ENCODE peak calls at places on chromosomes 6 and 20, in eight cellular contexts. One of them, this sample, is unnamed.

GRCh38 chr20:23096986-23097520 is 10.9 kb upstream of the CD93 start:
- DNase-seq in cardiac muscle cell: no peak
- DNase-seq in tibial nerve: no peak
- DNase-seq in IMR-90: no peak
- DNase-seq in adrenal gland: no peak
- DNase-seq in keratinocyte: peak; percentile 42
- DNase-seq in lung: no peak
- DNase-seq in CD8-positive, alpha-beta T cell: no peak
- DNase-seq in this sample: no peak

GRCh38 chr6:138543648-138544047 is 44.4 kb upstream of the NHSL1 start:
- DNase-seq in cardiac muscle cell: no peak
- DNase-seq in tibial nerve: no peak
- DNase-seq in IMR-90: no peak
- DNase-seq in adrenal gland: no peak
- DNase-seq in keratinocyte: no peak
- DNase-seq in lung: no peak
- DNase-seq in CD8-positive, alpha-beta T cell: no peak
- DNase-seq in this sample: no peak

GRCh38 chr20:44785768-44786167 is 24.6 kb downstream of the RIMS4 start:
- DNase-seq in cardiac muscle cell: peak; percentile 13
- DNase-seq in tibial nerve: no peak
- DNase-seq in IMR-90: no peak
- DNase-seq in adrenal gland: no peak
- DNase-seq in keratinocyte: no peak
- DNase-seq in lung: no peak
- DNase-seq in CD8-positive, alpha-beta T cell: no peak
- DNase-seq in this sample: peak; percentile 78

GRCh38 chr6:97923249-97923648 is 640.2 kb upstream of the MMS22L start:
- DNase-seq in cardiac muscle cell: no peak
- DNase-seq in tibial nerve: no peak
- DNase-seq in IMR-90: no peak
- DNase-seq in adrenal gland: no peak
- DNase-seq in keratinocyte: no peak
- DNase-seq in lung: no peak
- DNase-seq in CD8-positive, alpha-beta T cell: no peak
- DNase-seq in this sample: no peak

GRCh38 chr20:16654858-16655257 is 75.0 kb upstream of the SNRPB2 start:
- DNase-seq in cardiac muscle cell: no peak
- DNase-seq in tibial nerve: no peak
- DNase-seq in IMR-90: no peak
- DNase-seq in adrenal gland: no peak
- DNase-seq in keratinocyte: no peak
- DNase-seq in lung: no peak
- DNase-seq in CD8-positive, alpha-beta T cell: no peak
- DNase-seq in this sample: no peak

GRCh38 chr6:100257661-100258395 is 206.9 kb downstream of the SIM1 start:
- DNase-seq in cardiac muscle cell: peak; percentile 81
- DNase-seq in tibial nerve: no peak
- DNase-seq in IMR-90: peak; percentile 68
- DNase-seq in adrenal gland: no peak
- DNase-seq in keratinocyte: no peak
- DNase-seq in lung: no peak
- DNase-seq in CD8-positive, alpha-beta T cell: no peak
- DNase-seq in this sample: no peak

GRCh38 chr20:45037050-45037449 is 63.9 kb downstream of the KCNS1 start:
- DNase-seq in cardiac muscle cell: peak; percentile 77
- DNase-seq in tibial nerve: peak; percentile 71
- DNase-seq in IMR-90: peak; percentile 63
- DNase-seq in adrenal gland: peak; percentile 74
- DNase-seq in keratinocyte: peak; percentile 42
- DNase-seq in lung: no peak
- DNase-seq in CD8-positive, alpha-beta T cell: no peak
- DNase-seq in this sample: no peak

GRCh38 chr6:15309611-15310283 is 63.9 kb downstream of the JARID2 start:
- DNase-seq in cardiac muscle cell: no peak
- DNase-seq in tibial nerve: no peak
- DNase-seq in IMR-90: no peak
- DNase-seq in adrenal gland: no peak
- DNase-seq in keratinocyte: no peak
- DNase-seq in lung: no peak
- DNase-seq in CD8-positive, alpha-beta T cell: no peak
- DNase-seq in this sample: peak; percentile 51

GRCh38 chr20:34316191-34316814 is 13.1 kb upstream of the AHCY start:
- DNase-seq in cardiac muscle cell: peak; percentile 27
- DNase-seq in tibial nerve: no peak
- DNase-seq in IMR-90: peak; percentile 33
- DNase-seq in adrenal gland: no peak
- DNase-seq in keratinocyte: peak; percentile 66
- DNase-seq in lung: no peak
- DNase-seq in CD8-positive, alpha-beta T cell: no peak
- DNase-seq in this sample: no peak

GRCh38 chr6:160379464-160379863 is 31.3 kb downstream of the SLC22A3 start:
- DNase-seq in cardiac muscle cell: peak; percentile 72
- DNase-seq in tibial nerve: no peak
- DNase-seq in IMR-90: peak; percentile 1
- DNase-seq in adrenal gland: no peak
- DNase-seq in keratinocyte: peak; percentile 66
- DNase-seq in lung: no peak
- DNase-seq in CD8-positive, alpha-beta T cell: no peak
- DNase-seq in this sample: no peak

GRCh38 chr6:136753624-136754023 is 38.7 kb downstream of the MAP3K5 start:
- DNase-seq in cardiac muscle cell: no peak
- DNase-seq in tibial nerve: no peak
- DNase-seq in IMR-90: no peak
- DNase-seq in adrenal gland: no peak
- DNase-seq in keratinocyte: no peak
- DNase-seq in lung: no peak
- DNase-seq in CD8-positive, alpha-beta T cell: peak; percentile 60
- DNase-seq in this sample: no peak

GRCh38 chr20:49913399-49914047 is 1.8 kb downstream of the SPATA2 start:
- DNase-seq in cardiac muscle cell: peak; percentile 31
- DNase-seq in tibial nerve: no peak
- DNase-seq in IMR-90: peak; percentile 42
- DNase-seq in adrenal gland: no peak
- DNase-seq in keratinocyte: no peak
- DNase-seq in lung: no peak
- DNase-seq in CD8-positive, alpha-beta T cell: no peak
- DNase-seq in this sample: no peak

GRCh38 chr20:52193886-52194545 is 2.4 kb upstream of the ZFP64 start:
- DNase-seq in cardiac muscle cell: no peak
- DNase-seq in tibial nerve: no peak
- DNase-seq in IMR-90: no peak
- DNase-seq in adrenal gland: no peak
- DNase-seq in keratinocyte: no peak
- DNase-seq in lung: no peak
- DNase-seq in CD8-positive, alpha-beta T cell: no peak
- DNase-seq in this sample: no peak

GRCh38 chr20:42018979-42019378 is 400.8 kb upstream of the CHD6 start:
- DNase-seq in cardiac muscle cell: no peak
- DNase-seq in tibial nerve: no peak
- DNase-seq in IMR-90: no peak
- DNase-seq in adrenal gland: no peak
- DNase-seq in keratinocyte: no peak
- DNase-seq in lung: no peak
- DNase-seq in CD8-positive, alpha-beta T cell: no peak
- DNase-seq in this sample: peak; percentile 36
- TF ChIP-seq CTCF in cardiac muscle cell: no peak
- TF ChIP-seq CTCF in tibial nerve: no peak
- TF ChIP-seq CTCF in IMR-90: no peak
- TF ChIP-seq CTCF in adrenal gland: no peak
- TF ChIP-seq CTCF in keratinocyte: peak; percentile 51
- TF ChIP-seq CTCF in lung: no peak
- TF ChIP-seq CTCF in CD8-positive, alpha-beta T cell: no peak
- TF ChIP-seq CTCF in this sample: peak; percentile 54

GRCh38 chr20:47455133-47456040 is 46.3 kb upstream of the NCOA3 start:
- DNase-seq in cardiac muscle cell: peak; percentile 36
- DNase-seq in tibial nerve: no peak
- DNase-seq in IMR-90: no peak
- DNase-seq in adrenal gland: no peak
- DNase-seq in keratinocyte: no peak
- DNase-seq in lung: no peak
- DNase-seq in CD8-positive, alpha-beta T cell: no peak
- DNase-seq in this sample: no peak

GRCh38 chr20:47461120-47461685 is 40.5 kb upstream of the NCOA3 start:
- DNase-seq in cardiac muscle cell: no peak
- DNase-seq in tibial nerve: no peak
- DNase-seq in IMR-90: no peak
- DNase-seq in adrenal gland: no peak
- DNase-seq in keratinocyte: no peak
- DNase-seq in lung: no peak
- DNase-seq in CD8-positive, alpha-beta T cell: no peak
- DNase-seq in this sample: no peak

GRCh38 chr20:47456952-47457724 is 44.5 kb upstream of the NCOA3 start:
- DNase-seq in cardiac muscle cell: peak; percentile 68
- DNase-seq in tibial nerve: no peak
- DNase-seq in IMR-90: peak; percentile 72
- DNase-seq in adrenal gland: no peak
- DNase-seq in keratinocyte: peak; percentile 67
- DNase-seq in lung: no peak
- DNase-seq in CD8-positive, alpha-beta T cell: no peak
- DNase-seq in this sample: no peak

GRCh38 chr20:47456041-47456537 is 45.6 kb upstream of the NCOA3 start:
- DNase-seq in cardiac muscle cell: no peak
- DNase-seq in tibial nerve: no peak
- DNase-seq in IMR-90: no peak
- DNase-seq in adrenal gland: no peak
- DNase-seq in keratinocyte: no peak
- DNase-seq in lung: no peak
- DNase-seq in CD8-positive, alpha-beta T cell: no peak
- DNase-seq in this sample: no peak

GRCh38 chr20:47459344-47460073 is 42.2 kb upstream of the NCOA3 start:
- DNase-seq in cardiac muscle cell: no peak
- DNase-seq in tibial nerve: no peak
- DNase-seq in IMR-90: no peak
- DNase-seq in adrenal gland: no peak
- DNase-seq in keratinocyte: no peak
- DNase-seq in lung: no peak
- DNase-seq in CD8-positive, alpha-beta T cell: no peak
- DNase-seq in this sample: no peak
- H3K4me1 ChIP-seq in cardiac muscle cell: no peaks in the 10 kb centered on the region
- H3K4me1 ChIP-seq in tibial nerve: peaks cover 12% of the 10 kb centered on the region
- H3K4me1 ChIP-seq in IMR-90: no peaks in the 10 kb centered on the region
- H3K4me1 ChIP-seq in adrenal gland: peaks cover 1% of the 10 kb centered on the region
- H3K4me1 ChIP-seq in keratinocyte: peaks cover 38% of the 10 kb centered on the region
- H3K4me1 ChIP-seq in lung: peaks cover 1% of the 10 kb centered on the region
- H3K4me1 ChIP-seq in CD8-positive, alpha-beta T cell: no peaks in the 10 kb centered on the region
- H3K4me1 ChIP-seq in this sample: no peaks in the 10 kb centered on the region

DNA sequence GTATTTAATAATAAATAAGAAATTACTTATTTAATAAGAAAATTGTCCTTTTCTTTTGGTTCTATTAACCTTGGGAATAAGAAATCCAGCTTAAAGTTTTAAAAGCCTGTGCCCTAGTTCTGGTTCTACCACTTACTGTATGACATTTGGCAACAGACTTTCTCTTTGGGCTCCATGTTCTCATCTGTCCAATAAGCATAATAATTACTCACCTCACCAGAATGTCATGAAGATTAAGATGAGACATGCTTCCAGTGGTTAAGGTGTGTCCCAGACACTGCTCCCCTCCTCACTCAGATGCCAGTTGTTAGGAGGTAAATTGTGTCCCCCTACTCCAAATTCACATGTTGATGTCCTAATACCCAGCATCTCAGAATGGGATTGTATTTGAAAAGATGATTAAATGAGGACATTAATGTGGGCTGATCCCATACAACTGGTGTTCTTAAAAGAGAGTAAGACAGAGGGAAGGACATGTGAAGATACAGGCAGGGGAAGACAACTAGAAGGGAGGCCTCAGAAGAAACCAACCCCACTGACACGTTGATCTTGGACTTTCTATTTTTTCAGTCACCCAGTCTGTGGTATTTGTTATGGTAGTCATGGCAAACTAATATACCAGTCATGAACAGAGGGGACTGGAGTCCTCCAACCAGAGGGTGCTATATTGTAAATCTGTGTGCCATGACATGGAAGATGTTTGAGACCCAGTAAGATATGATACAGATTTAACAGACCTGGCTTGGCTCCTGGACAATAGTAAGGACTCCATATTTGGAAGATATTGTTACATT is 6.4 kb upstream of the MICAL1 start:
- DNase-seq in cardiac muscle cell: no peak
- DNase-seq in tibial nerve: no peak
- DNase-seq in IMR-90: no peak
- DNase-seq in adrenal gland: no peak
- DNase-seq in keratinocyte: no peak
- DNase-seq in lung: no peak
- DNase-seq in CD8-positive, alpha-beta T cell: no peak
- DNase-seq in this sample: no peak
- H3K36me3 ChIP-seq in cardiac muscle cell: peaks cover 13% of the 10 kb centered on the region
- H3K36me3 ChIP-seq in tibial nerve: peaks cover 53% of the 10 kb centered on the region
- H3K36me3 ChIP-seq in IMR-90: peaks cover 18% of the 10 kb centered on the region
- H3K36me3 ChIP-seq in adrenal gland: no peaks in the 10 kb centered on the region
- H3K36me3 ChIP-seq in keratinocyte: peaks cover 10% of the 10 kb centered on the region
- H3K36me3 ChIP-seq in lung: peaks cover 10% of the 10 kb centered on the region
- H3K36me3 ChIP-seq in CD8-positive, alpha-beta T cell: peaks cover 25% of the 10 kb centered on the region
- H3K36me3 ChIP-seq in this sample: peaks cover 40% of the 10 kb centered on the region

GRCh38 chr6:127855542-127856159 is 45.2 kb downstream of the THEMIS start:
- DNase-seq in cardiac muscle cell: peak; percentile 61
- DNase-seq in tibial nerve: no peak
- DNase-seq in IMR-90: peak; percentile 45
- DNase-seq in adrenal gland: peak; percentile 11
- DNase-seq in keratinocyte: no peak
- DNase-seq in lung: no peak
- DNase-seq in CD8-positive, alpha-beta T cell: peak; percentile 53
- DNase-seq in this sample: peak; percentile 46

GRCh38 chr6:127858992-127859391 is 41.9 kb downstream of the THEMIS start:
- DNase-seq in cardiac muscle cell: no peak
- DNase-seq in tibial nerve: no peak
- DNase-seq in IMR-90: no peak
- DNase-seq in adrenal gland: no peak
- DNase-seq in keratinocyte: no peak
- DNase-seq in lung: no peak
- DNase-seq in CD8-positive, alpha-beta T cell: no peak
- DNase-seq in this sample: no peak

GRCh38 chr6:127859956-127860355 is 40.9 kb downstream of the THEMIS start:
- DNase-seq in cardiac muscle cell: no peak
- DNase-seq in tibial nerve: no peak
- DNase-seq in IMR-90: no peak
- DNase-seq in adrenal gland: no peak
- DNase-seq in keratinocyte: no peak
- DNase-seq in lung: no peak
- DNase-seq in CD8-positive, alpha-beta T cell: no peak
- DNase-seq in this sample: no peak

GRCh38 chr6:127854009-127854408 is 46.8 kb downstream of the THEMIS start:
- DNase-seq in cardiac muscle cell: peak; percentile 7
- DNase-seq in tibial nerve: no peak
- DNase-seq in IMR-90: no peak
- DNase-seq in adrenal gland: no peak
- DNase-seq in keratinocyte: no peak
- DNase-seq in lung: no peak
- DNase-seq in CD8-positive, alpha-beta T cell: no peak
- DNase-seq in this sample: no peak

DNA sequence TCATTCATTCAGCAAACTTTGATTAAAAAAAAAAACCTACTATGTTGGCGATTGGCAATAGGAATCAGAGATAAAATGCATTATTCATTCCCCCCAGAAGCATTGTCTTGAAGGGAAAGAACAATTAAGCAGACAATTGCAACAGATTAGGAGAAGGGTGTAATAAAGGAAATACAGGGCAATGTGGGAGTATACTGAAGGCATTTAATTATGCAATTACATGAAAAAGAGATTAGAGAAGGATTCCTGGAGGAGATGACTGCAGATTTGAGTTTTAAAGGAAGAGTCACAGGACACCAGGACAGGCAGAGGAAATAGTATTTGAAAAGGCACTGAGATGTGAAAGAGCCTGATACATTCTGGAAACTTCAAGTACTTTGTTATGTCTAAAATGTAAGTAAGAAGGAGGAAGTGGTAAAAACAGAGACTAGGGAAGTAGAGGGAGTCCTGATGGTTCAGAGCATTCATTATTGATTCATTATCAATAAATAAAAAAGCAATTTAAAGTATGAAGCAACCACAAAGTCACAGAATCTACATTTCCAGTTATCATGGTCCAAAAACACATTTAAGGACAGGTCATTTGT is 43.7 kb downstream of the THEMIS start:
- DNase-seq in cardiac muscle cell: peak; percentile 51
- DNase-seq in tibial nerve: no peak
- DNase-seq in IMR-90: no peak
- DNase-seq in adrenal gland: no peak
- DNase-seq in keratinocyte: no peak
- DNase-seq in lung: no peak
- DNase-seq in CD8-positive, alpha-beta T cell: no peak
- DNase-seq in this sample: no peak
- TF ChIP-seq CTCF in cardiac muscle cell: no peak
- TF ChIP-seq CTCF in tibial nerve: no peak
- TF ChIP-seq CTCF in IMR-90: no peak
- TF ChIP-seq CTCF in adrenal gland: no peak
- TF ChIP-seq CTCF in keratinocyte: no peak
- TF ChIP-seq CTCF in lung: no peak
- TF ChIP-seq CTCF in CD8-positive, alpha-beta T cell: no peak
- TF ChIP-seq CTCF in this sample: no peak

This sample was measured in BE2C.